ENCODE peak calls at places on chromosomes 16 and 17, in six cellular contexts. E is neuronal stem cell, D is IMR-90, A is mesendoderm, W is H9, P is H1. G is an unnamed sample. For H3K79me1, the result is how much of the 10 kb centered on the place peaks cover.

GRCh38 chr16:86353934-86354333 is 156.4 kb upstream of the FOXF1 start:
- DNase-seq in E (no peak), D (no peak), A (no peak), W (no peak), P (no peak), G (no peak)

GRCh38 chr17:61486135-61487120 is 34.2 kb downstream of the TBX4 start:
- DNase-seq in E (no peak), D (no peak), A (peak), W (peak), P (no peak), G (no peak)

GRCh38 chr16:80148826-80149225 is 392.0 kb upstream of the DYNLRB2 start:
- DNase-seq in E (no peak), D (no peak), A (no peak), W (no peak), P (no peak), G (no peak)

GRCh38 chr17:3890082-3890892 is 2.6 kb downstream of the CAMKK1 start:
- DNase-seq in E (no peak), D (peak), A (no peak), W (no peak), P (no peak), G (peak)

GRCh38 chr16:56190903-56191806 is at the start of gene GNAO1:
- DNase-seq in E (peak), D (peak), A (peak), W (peak), P (peak), G (peak)

GRCh38 chr17:65455972-65456343 is 105.5 kb downstream of the AXIN2 start:
- DNase-seq in E (no peak), D (peak), A (peak), W (peak), P (peak), G (no peak)

GRCh38 chr16:52618753-52619497 is 72.0 kb upstream of the TOX3 start:
- DNase-seq in E (no peak), D (no peak), A (no peak), W (no peak), P (no peak), G (no peak)

GRCh38 chr17:75472119-75472518 is 15.7 kb downstream of the TMEM94 start:
- DNase-seq in E (no peak), D (no peak), A (no peak), W (no peak), P (no peak), G (no peak)

GRCh38 chr17:51120357-51120738 is 320 bp downstream of the SPAG9 start:
- DNase-seq in E (no peak), D (peak), A (peak), W (no peak), P (no peak), G (peak)

GRCh38 chr16:19860146-19861030 is 24.3 kb downstream of the GPRC5B start:
- DNase-seq in E (no peak), D (peak), A (peak), W (peak), P (no peak), G (no peak)

GRCh38 chr17:77580956-77581355 is 377.5 kb upstream of the TNRC6C start:
- DNase-seq in E (no peak), D (no peak), A (no peak), W (no peak), P (no peak), G (no peak)

GRCh38 chr17:28492352-28493310 is 13.5 kb upstream of the FOXN1 start:
- DNase-seq in E (no peak), D (no peak), A (no peak), W (no peak), P (no peak), G (no peak)

GRCh38 chr17:7476474-7476873 is 3.0 kb downstream of the ZBTB4 start:
- DNase-seq in E (no peak), D (peak), A (peak), W (no peak), P (no peak), G (peak)

GRCh38 chr17:30326816-30327215 is 7.0 kb downstream of the TMIGD1 start:
- DNase-seq in E (no peak), D (no peak), A (no peak), W (no peak), P (no peak), G (no peak)

GRCh38 chr16:19517424-19518089 is 4.3 kb downstream of the GDE1 start:
- DNase-seq in E (no peak), D (peak), A (no peak), W (no peak), P (no peak), G (no peak)

GRCh38 chr17:47188266-47188665 is 829 bp downstream of the CDC27 start:
- DNase-seq in E (peak), D (peak), A (peak), W (no peak), P (no peak), G (no peak)

GRCh38 chr17:32124985-32125847 is 17.1 kb upstream of the RHOT1 start:
- DNase-seq in E (no peak), D (no peak), A (no peak), W (no peak), P (no peak), G (no peak)

GRCh38 chr17:43043306-43043705 is 18.3 kb downstream of the RND2 start:
- DNase-seq in E (no peak), D (peak), A (no peak), W (no peak), P (no peak), G (no peak)

GRCh38 chr17:70006159-70006558 is 68.9 kb upstream of the KCNJ16 start:
- DNase-seq in E (no peak), D (peak), A (no peak), W (no peak), P (no peak), G (no peak)

GRCh38 chr17:76405967-76406647 is 21.7 kb downstream of the SPHK1 start:
- DNase-seq in E (no peak), D (peak), A (no peak), W (no peak), P (no peak), G (no peak)

DNA sequence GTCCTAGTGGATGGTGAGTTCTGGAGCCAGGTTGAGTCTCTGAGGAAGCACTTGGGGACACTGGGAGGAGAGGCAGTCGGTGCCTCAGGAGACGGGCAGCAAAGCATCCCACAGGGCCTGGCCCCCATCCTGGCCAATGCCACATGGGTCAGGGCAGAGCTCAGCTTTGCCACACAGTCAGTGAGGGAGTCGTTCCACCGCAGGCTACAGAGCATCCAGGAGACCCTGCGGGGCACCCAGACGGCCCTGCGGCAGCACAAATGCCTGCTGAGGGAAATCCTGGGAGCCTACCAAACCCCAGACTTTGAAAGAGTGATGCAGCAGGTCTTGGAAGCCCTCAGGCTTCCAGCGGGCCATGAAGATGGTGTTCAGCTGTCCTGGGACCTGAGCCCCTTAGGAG is 39.7 kb downstream of the PLD6 start:
- DNase-seq in E (no peak), D (no peak), A (no peak), W (no peak), P (no peak), G (no peak)
- H3K79me1 ChIP-seq in E (under half), D (under half), A (under half), W (under half), P (under half), G (under half)

DNA sequence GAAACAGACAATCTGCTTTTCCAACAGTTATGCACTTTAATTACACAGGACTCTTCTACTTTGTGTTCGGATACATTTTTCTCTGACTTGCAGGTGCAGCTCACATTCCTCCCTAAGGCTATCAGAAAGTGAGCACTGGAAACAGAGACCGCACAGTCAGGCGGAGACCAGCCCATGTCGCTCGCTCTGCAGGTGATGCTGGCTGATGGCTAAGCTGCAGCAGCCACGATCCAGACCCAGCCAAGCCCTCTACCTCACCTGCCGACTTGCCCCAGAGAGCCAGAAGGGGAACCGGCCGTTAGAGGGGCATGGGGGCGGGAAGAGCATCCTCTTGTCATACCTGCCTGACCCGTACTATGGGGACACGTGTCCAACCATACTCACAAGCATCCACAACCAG is 33.8 kb downstream of the MAP1LC3B start:
- DNase-seq in E (no peak), D (no peak), A (no peak), W (no peak), P (no peak), G (peak)
- H3K79me1 ChIP-seq in E (under half), D (under half), A (under half), W (under half), P (under half), G (under half)

GRCh38 chr16:29983420-29984136 is 9.9 kb downstream of the TAOK2 start:
- DNase-seq in E (no peak), D (peak), A (no peak), W (no peak), P (no peak), G (no peak)
- H3K79me1 ChIP-seq in E (under half), D (under half), A (under half), W (under half), P (under half), G (under half)

GRCh38 chr17:1170739-1171138 is 9.0 kb downstream of the ABR start:
- DNase-seq in E (no peak), D (no peak), A (no peak), W (no peak), P (peak), G (no peak)

GRCh38 chr17:1169471-1169908 is 10.3 kb downstream of the ABR start:
- DNase-seq in E (no peak), D (no peak), A (no peak), W (no peak), P (no peak), G (no peak)

GRCh38 chr17:1168537-1169234 is 11.1 kb downstream of the ABR start:
- DNase-seq in E (no peak), D (no peak), A (no peak), W (no peak), P (no peak), G (no peak)

GRCh38 chr17:1171953-1172352 is 7.8 kb downstream of the ABR start:
- DNase-seq in E (no peak), D (no peak), A (no peak), W (no peak), P (no peak), G (no peak)

DNA sequence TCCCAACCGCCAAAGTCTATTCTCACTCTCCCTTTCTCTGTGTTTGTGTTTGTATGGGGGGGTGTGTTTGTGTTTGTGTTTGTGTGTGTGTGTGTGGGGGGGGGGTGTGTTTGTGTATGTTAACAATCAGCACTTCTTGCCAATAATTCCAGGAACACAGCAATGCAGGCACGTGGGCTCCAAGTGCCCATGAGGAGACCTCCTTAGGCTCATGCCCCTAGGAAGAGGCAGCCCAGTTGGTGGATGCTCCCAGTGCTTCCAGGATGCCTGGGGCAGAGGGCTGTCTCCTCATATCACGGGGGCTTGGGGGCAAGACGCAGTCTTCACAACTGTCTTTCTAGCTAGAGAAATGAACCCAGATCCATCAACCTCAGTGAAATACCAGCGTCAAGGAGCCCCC is 9.9 kb downstream of the ABR start:
- DNase-seq in E (no peak), D (no peak), A (no peak), W (no peak), P (no peak), G (no peak)
- H3K79me1 ChIP-seq in E (under half), D (under half), A (under half), W (under half), P (under half), G (under half)

GRCh38 chr17:81488276-81488860 is 24.2 kb downstream of the ACTG1 start:
- DNase-seq in E (no peak), D (no peak), A (no peak), W (no peak), P (no peak), G (no peak)

GRCh38 chr17:81489012-81489968 is 23.3 kb downstream of the ACTG1 start:
- DNase-seq in E (no peak), D (no peak), A (no peak), W (peak), P (no peak), G (no peak)

GRCh38 chr17:81486174-81486810 is 26.3 kb downstream of the ACTG1 start:
- DNase-seq in E (no peak), D (no peak), A (no peak), W (no peak), P (no peak), G (no peak)

GRCh38 chr17:81487487-81488275 is 24.9 kb downstream of the ACTG1 start:
- DNase-seq in E (peak), D (peak), A (peak), W (peak), P (peak), G (peak)

GRCh38 chr17:81487089-81487486 is 25.5 kb downstream of the ACTG1 start:
- DNase-seq in E (no peak), D (no peak), A (no peak), W (no peak), P (no peak), G (no peak)
- H3K79me1 ChIP-seq in E (under half), D (under half), A (under half), W (under half), P (under half), G (under half)

GRCh38 chr17:17831208-17832039 is 5.4 kb downstream of the SREBF1 start:
- DNase-seq in E (no peak), D (no peak), A (no peak), W (no peak), P (no peak), G (no peak)
- H3K79me1 ChIP-seq in E (under half), D (under half), A (under half), W (under half), P (under half), G (under half)

DNA sequence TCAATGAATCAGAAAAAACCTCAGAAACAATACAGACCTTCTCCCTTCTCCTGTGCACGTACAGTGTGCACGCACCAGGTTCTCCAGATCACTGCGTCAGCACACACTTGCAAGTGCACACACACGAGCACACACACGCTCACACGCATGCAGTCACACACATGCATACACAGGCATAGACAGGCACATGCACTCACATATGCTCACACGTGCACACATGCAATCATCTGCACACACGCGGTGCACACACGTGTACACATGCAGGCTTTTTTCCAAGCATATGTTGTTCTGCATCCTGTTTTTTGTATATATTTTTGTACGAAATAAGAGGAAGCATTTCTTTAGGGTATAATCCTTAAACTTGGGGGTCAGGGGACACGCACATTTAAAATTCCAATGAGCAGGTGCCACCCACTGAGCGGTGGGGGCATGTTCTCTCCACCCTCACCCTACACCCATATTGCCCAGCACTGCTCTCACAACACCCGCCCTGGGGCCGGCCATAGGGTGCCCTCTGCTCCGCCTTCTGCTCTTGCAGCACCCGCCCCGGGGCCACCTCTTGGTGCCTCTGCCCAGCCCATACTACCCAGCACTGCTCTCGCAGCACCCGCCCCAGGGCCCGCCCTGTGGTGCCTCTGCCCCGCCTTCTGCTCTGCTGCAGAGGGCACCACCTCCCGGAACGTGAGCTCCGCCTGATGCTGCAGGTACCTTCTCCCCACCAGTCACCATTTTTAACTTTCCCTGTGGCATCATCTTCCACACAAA is 20.9 kb downstream of the KLHDC4 start:
- DNase-seq in E (no peak), D (no peak), A (no peak), W (no peak), P (no peak), G (no peak)
- H3K79me1 ChIP-seq in E (under half), D (under half), A (under half), W (under half), P (under half), G (under half)

DNA sequence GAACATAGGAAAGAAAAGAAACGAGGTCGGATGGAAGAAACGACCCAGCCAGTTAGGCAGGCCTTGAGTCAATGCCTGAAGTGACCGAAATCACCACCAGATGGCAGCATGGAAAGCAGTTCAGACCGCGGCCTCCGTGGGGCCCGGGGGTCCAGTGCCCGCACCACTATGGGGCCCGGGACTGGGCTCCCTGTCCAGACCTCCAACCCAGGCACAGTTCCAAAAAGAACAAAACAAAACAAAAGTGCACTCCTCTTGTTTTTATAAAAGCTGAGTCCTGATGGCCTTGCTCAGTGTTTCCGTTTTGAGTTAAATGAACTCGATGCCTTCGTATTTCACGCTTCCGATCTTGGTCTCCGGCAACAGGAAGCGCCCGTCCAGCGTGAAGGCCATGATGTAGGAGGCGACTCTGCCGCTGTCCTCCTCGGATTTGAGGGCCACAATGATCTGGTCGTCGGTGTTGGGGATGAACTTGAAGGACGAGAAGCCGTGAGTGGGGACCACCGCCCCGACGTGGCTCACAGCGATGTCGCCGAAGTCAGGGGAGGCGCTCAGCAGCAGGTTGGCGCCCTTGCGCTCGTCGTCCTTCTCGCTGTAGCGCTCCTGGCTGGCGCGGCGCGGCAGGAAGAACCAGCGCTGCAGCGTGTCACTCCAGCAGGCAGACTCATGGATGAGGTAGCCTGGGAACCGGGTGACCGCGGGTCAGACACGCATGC is 13.7 kb upstream of the LGALS3BP start:
- DNase-seq in E (peak), D (peak), A (peak), W (peak), P (peak), G (peak)
- H3K79me1 ChIP-seq in E (under half), D (under half), A (under half), W (under half), P (under half), G (under half)

DNA sequence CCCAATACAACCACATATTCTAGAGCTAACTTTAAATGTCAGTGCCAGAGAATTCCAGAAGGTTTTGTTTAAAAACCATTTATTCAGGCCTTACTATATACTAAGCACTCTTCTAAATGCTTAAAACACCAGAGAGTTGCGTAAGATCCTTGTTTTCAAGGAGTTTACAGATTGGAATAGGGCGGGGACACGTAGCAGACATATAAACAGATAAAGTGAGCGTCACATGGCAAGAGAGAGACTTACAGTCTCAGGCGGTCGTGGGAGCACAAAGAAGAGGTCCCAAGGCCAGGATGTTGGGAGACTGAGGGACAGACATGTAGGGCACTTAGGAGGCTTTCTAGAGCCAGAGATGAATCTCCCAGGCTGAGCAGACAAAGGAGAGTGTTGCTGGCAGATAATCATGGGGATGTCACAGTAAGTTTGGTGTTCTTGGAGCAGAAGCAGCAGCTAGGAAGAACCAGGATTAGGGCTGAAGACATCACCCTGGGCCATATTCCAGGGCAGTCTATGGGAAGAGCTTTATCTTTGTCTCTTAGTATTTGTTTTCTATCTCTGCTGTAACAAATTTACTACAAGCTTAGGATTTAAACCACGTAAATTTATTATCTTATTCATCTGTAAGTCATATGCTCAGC is 119.0 kb upstream of the ANKFN1 start:
- DNase-seq in E (no peak), D (no peak), A (no peak), W (no peak), P (no peak), G (no peak)
- H3K79me1 ChIP-seq in E (under half), D (under half), A (under half), W (under half), P (under half), G (under half)

DNA sequence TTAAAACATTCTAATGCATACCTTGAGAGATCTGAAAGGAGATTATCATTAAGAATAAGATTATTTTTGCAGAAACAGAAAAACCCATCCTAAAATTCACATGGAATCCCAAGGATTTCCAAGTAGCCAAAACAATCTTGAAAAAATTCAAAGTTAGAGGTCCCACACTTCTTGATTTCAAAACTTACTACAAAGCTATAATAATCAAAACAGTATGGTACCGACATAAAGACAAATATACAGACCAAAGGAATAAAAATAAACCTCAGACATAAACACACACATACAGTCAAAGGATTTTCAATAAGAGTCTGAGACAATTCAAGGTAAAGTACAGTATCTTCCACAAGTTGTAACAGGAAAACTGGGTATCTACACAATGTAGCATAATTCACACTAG is 16.2 kb downstream of the C16orf87 start:
- DNase-seq in E (no peak), D (no peak), A (no peak), W (no peak), P (no peak), G (no peak)
- H3K79me1 ChIP-seq in E (under half), D (under half), A (under half), W (under half), P (under half), G (under half)

G was measured in trophoblast cell.